ENCODE peak calls at places on chromosome 9, in ten cellular contexts. C, Q, W, O, K, N, V, F, E and Z are unnamed samples.

GRCh38 chr9:13614060-13614459 is 334.6 kb upstream of the MPDZ start:
- DNase-seq in C (no peak), Q (no peak), W (no peak), O (no peak), K (no peak), N (no peak), V (no peak), F (no peak), E (no peak), Z (no peak)

GRCh38 chr9:128727626-128728248 is 3.8 kb upstream of the ZDHHC12 start:
- DNase-seq in C (no peak), Q (no peak), W (no peak), O (no peak), K (no peak), N (no peak), V (no peak), F (no peak), E (no peak), Z (no peak)

GRCh38 chr9:113026200-113026599 is 14.2 kb upstream of the ZNF883 start:
- DNase-seq in C (no peak), Q (no peak), W (no peak), O (no peak), K (no peak), N (no peak), V (no peak), F (no peak), E (no peak), Z (no peak)

GRCh38 chr9:11199335-11199734 is 586.5 kb upstream of the PTPRD start:
- DNase-seq in C (no peak), Q (no peak), W (no peak), O (no peak), K (no peak), N (no peak), V (no peak), F (no peak), E (no peak), Z (no peak)

GRCh38 chr9:109604788-109605187 is 106.7 kb upstream of the PTPN3 start:
- DNase-seq in C (no peak), Q (no peak), W (no peak), O (no peak), K (no peak), N (no peak), V (no peak), F (no peak), E (no peak), Z (no peak)

GRCh38 chr9:72443855-72444254 is 77.6 kb upstream of the TMC1 start:
- DNase-seq in C (no peak), Q (no peak), W (no peak), O (no peak), K (no peak), N (no peak), V (peak), F (no peak), E (no peak), Z (no peak)

GRCh38 chr9:2291980-2292704 is 277.0 kb downstream of the SMARCA2 start:
- DNase-seq in C (no peak), Q (peak), W (no peak), O (no peak), K (no peak), N (peak), V (no peak), F (no peak), E (peak), Z (peak)

GRCh38 chr9:134556531-134557068 is 85.0 kb upstream of the COL5A1 start:
- DNase-seq in C (no peak), Q (no peak), W (no peak), O (no peak), K (no peak), N (no peak), V (no peak), F (peak), E (no peak), Z (peak)

GRCh38 chr9:97740848-97741821 is 44.0 kb upstream of the XPA start:
- DNase-seq in C (peak), Q (peak), W (peak), O (peak), K (peak), N (no peak), V (peak), F (peak), E (no peak), Z (peak)

GRCh38 chr9:72602629-72603028 is 81.2 kb downstream of the TMC1 start:
- DNase-seq in C (no peak), Q (no peak), W (no peak), O (no peak), K (no peak), N (no peak), V (no peak), F (peak), E (no peak), Z (peak)

GRCh38 chr9:99134893-99135341 is 30.0 kb downstream of the TGFBR1 start:
- DNase-seq in C (no peak), Q (no peak), W (no peak), O (no peak), K (no peak), N (no peak), V (no peak), F (no peak), E (no peak), Z (peak)

GRCh38 chr9:13387668-13388124 is 108.2 kb upstream of the MPDZ start:
- DNase-seq in C (no peak), Q (no peak), W (no peak), O (no peak), K (no peak), N (no peak), V (no peak), F (no peak), E (no peak), Z (no peak)

GRCh38 chr9:133114451-133114885 is 6.6 kb downstream of the RALGDS start:
- DNase-seq in C (peak), Q (no peak), W (no peak), O (no peak), K (no peak), N (no peak), V (no peak), F (peak), E (no peak), Z (no peak)

GRCh38 chr9:71748280-71748743 is 20.0 kb downstream of the CEMIP2 start:
- DNase-seq in C (no peak), Q (no peak), W (no peak), O (no peak), K (no peak), N (no peak), V (no peak), F (no peak), E (no peak), Z (peak)

GRCh38 chr9:93955356-93956182 is 414 bp upstream of the BARX1 start:
- DNase-seq in C (no peak), Q (no peak), W (peak), O (peak), K (no peak), N (peak), V (peak), F (no peak), E (no peak), Z (no peak)

GRCh38 chr9:21415492-21416267 is 6.8 kb downstream of the IFNA8 start:
- DNase-seq in C (no peak), Q (peak), W (no peak), O (no peak), K (peak), N (no peak), V (no peak), F (no peak), E (no peak), Z (peak)

GRCh38 chr9:127723450-127723849 is 7.6 kb downstream of the TTC16 start:
- DNase-seq in C (no peak), Q (peak), W (no peak), O (no peak), K (no peak), N (no peak), V (no peak), F (no peak), E (no peak), Z (no peak)

GRCh38 chr9:133406480-133407307 is 11.1 kb downstream of the REXO4 start:
- DNase-seq in C (peak), Q (peak), W (peak), O (peak), K (peak), N (peak), V (peak), F (peak), E (no peak), Z (peak)

GRCh38 chr9:93963969-93964368 is 8.8 kb upstream of the BARX1 start:
- DNase-seq in C (no peak), Q (peak), W (no peak), O (no peak), K (no peak), N (no peak), V (no peak), F (no peak), E (no peak), Z (no peak)

GRCh38 chr9:23750808-23751207 is 75.2 kb downstream of the ELAVL2 start:
- DNase-seq in C (no peak), Q (no peak), W (no peak), O (no peak), K (no peak), N (no peak), V (no peak), F (no peak), E (no peak), Z (no peak)

GRCh38 chr9:113577525-113578261 is 114.2 kb downstream of the RGS3 start:
- DNase-seq in C (no peak), Q (no peak), W (no peak), O (no peak), K (no peak), N (no peak), V (no peak), F (no peak), E (no peak), Z (peak)

GRCh38 chr9:114047717-114048116 is 30.4 kb downstream of the AMBP start:
- DNase-seq in C (peak), Q (peak), W (no peak), O (no peak), K (peak), N (no peak), V (no peak), F (peak), E (no peak), Z (no peak)

GRCh38 chr9:91100878-91101450 is 260.8 kb downstream of the AUH start:
- DNase-seq in C (no peak), Q (no peak), W (no peak), O (no peak), K (no peak), N (no peak), V (no peak), F (peak), E (no peak), Z (peak)

GRCh38 chr9:13532407-13532806 is 252.9 kb upstream of the MPDZ start:
- DNase-seq in C (no peak), Q (no peak), W (no peak), O (no peak), K (no peak), N (no peak), V (no peak), F (no peak), E (no peak), Z (no peak)

GRCh38 chr9:36772449-36773370 is 200.0 kb downstream of the MELK start:
- DNase-seq in C (no peak), Q (no peak), W (no peak), O (no peak), K (no peak), N (no peak), V (no peak), F (no peak), E (no peak), Z (peak)

GRCh38 chr9:10875752-10876151 is 262.9 kb upstream of the PTPRD start:
- DNase-seq in C (no peak), Q (no peak), W (no peak), O (no peak), K (no peak), N (no peak), V (no peak), F (no peak), E (no peak), Z (no peak)

GRCh38 chr9:4706971-4707622 is 27.7 kb downstream of the CDC37L1 start:
- DNase-seq in C (no peak), Q (no peak), W (no peak), O (no peak), K (no peak), N (no peak), V (no peak), F (no peak), E (no peak), Z (no peak)

GRCh38 chr9:133684461-133685361 is 48.5 kb downstream of the DBH start:
- DNase-seq in C (no peak), Q (no peak), W (no peak), O (no peak), K (no peak), N (no peak), V (no peak), F (no peak), E (no peak), Z (no peak)

GRCh38 chr9:111038336-111039202 is at the start of gene LPAR1:
- DNase-seq in C (peak), Q (peak), W (no peak), O (no peak), K (peak), N (no peak), V (peak), F (peak), E (no peak), Z (peak)

GRCh38 chr9:36110434-36110833 is 26.1 kb upstream of the GLIPR2 start:
- DNase-seq in C (no peak), Q (no peak), W (no peak), O (no peak), K (no peak), N (no peak), V (no peak), F (no peak), E (no peak), Z (no peak)

GRCh38 chr9:130499804-130500263 is 55.1 kb downstream of the ASS1 start:
- DNase-seq in C (peak), Q (peak), W (no peak), O (no peak), K (peak), N (no peak), V (no peak), F (no peak), E (no peak), Z (no peak)